ENCODE peak calls at places on chromosomes 6 and 20, in seven cellular contexts. J is NCI-H2081; D is H54; P is NT2/D1; Z is activated CD8-positive, alpha-beta memory T cell treated with anti-CD3 and anti-CD28 coated beads for 4 hours; H is A549; T is G401. R is an unnamed sample.
A peak's percentile ranks its signal among the peaks of the same experiment; 100 is the strongest.

GRCh38 chr6:36599791-36600209 is 5.6 kb downstream of the SRSF3 start:
- DNase-seq in J (peak; percentile 48), D (no peak), P (no peak), Z (peak; percentile 34), H (no peak), T (peak; percentile 49), R (no peak)

GRCh38 chr20:37351689-37352610 is 6.0 kb downstream of the SRC start:
- DNase-seq in J (no peak), D (no peak), P (no peak), Z (no peak), H (no peak), T (no peak), R (no peak)

GRCh38 chr6:43990627-43991619 is 136.3 kb downstream of the MRPL14 start:
- DNase-seq in J (no peak), D (peak; percentile 52), P (no peak), Z (no peak), H (no peak), T (no peak), R (no peak)

GRCh38 chr20:46317685-46318177 is 9.4 kb upstream of the CDH22 start:
- DNase-seq in J (peak; percentile 30), D (no peak), P (no peak), Z (no peak), H (no peak), T (peak; percentile 73), R (no peak)

GRCh38 chr6:20559924-20560551 is 25.8 kb downstream of the CDKAL1 start:
- DNase-seq in J (no peak), D (no peak), P (no peak), Z (no peak), H (no peak), T (peak; percentile 37), R (no peak)

GRCh38 chr20:22465622-22466446 is 118.5 kb downstream of the FOXA2 start:
- DNase-seq in J (no peak), D (no peak), P (no peak), Z (no peak), H (no peak), T (no peak), R (no peak)

GRCh38 chr6:133428299-133428698 is 187.1 kb downstream of the EYA4 start:
- DNase-seq in J (no peak), D (no peak), P (no peak), Z (no peak), H (no peak), T (no peak), R (no peak)

GRCh38 chr20:23077277-23077676 is 8.8 kb downstream of the CD93 start:
- DNase-seq in J (no peak), D (no peak), P (no peak), Z (no peak), H (no peak), T (no peak), R (no peak)

GRCh38 chr6:15389759-15390723 is 144.2 kb downstream of the JARID2 start:
- DNase-seq in J (no peak), D (peak; percentile 38), P (peak; percentile 9), Z (no peak), H (peak; percentile 25), T (peak; percentile 54), R (peak; percentile 17)

GRCh38 chr6:155341130-155341828 is 27.0 kb upstream of the TFB1M start:
- DNase-seq in J (no peak), D (no peak), P (no peak), Z (no peak), H (no peak), T (no peak), R (no peak)

GRCh38 chr6:42163941-42164340 is 9.2 kb upstream of the GUCA1A start:
- DNase-seq in J (no peak), D (no peak), P (no peak), Z (no peak), H (no peak), T (no peak), R (no peak)

GRCh38 chr20:55456316-55456940 is 548.9 kb downstream of the CBLN4 start:
- DNase-seq in J (no peak), D (no peak), P (no peak), Z (no peak), H (no peak), T (no peak), R (no peak)

GRCh38 chr6:30213999-30214982 is 1.1 kb upstream of the TRIM26 start:
- DNase-seq in J (peak; percentile 54), D (peak; percentile 85), P (no peak), Z (peak; percentile 41), H (peak; percentile 49), T (peak; percentile 81), R (peak; percentile 36)

GRCh38 chr6:141426400-141426980 is 706.2 kb upstream of the GJE1 start:
- DNase-seq in J (no peak), D (no peak), P (no peak), Z (no peak), H (no peak), T (no peak), R (no peak)

GRCh38 chr6:32152414-32153251 is 894 bp upstream of the PRRT1 start:
- DNase-seq in J (no peak), D (no peak), P (no peak), Z (no peak), H (no peak), T (peak; percentile 75), R (no peak)

GRCh38 chr20:47776639-47777038 is 8.6 kb downstream of the SULF2 start:
- DNase-seq in J (no peak), D (no peak), P (no peak), Z (no peak), H (no peak), T (no peak), R (no peak)

GRCh38 chr6:1009041-1009440 is 302.9 kb upstream of the FOXQ1 start:
- DNase-seq in J (no peak), D (no peak), P (no peak), Z (no peak), H (no peak), T (no peak), R (no peak)

GRCh38 chr6:178119-178518 is 114.2 kb upstream of the DUSP22 start:
- DNase-seq in J (no peak), D (no peak), P (no peak), Z (no peak), H (no peak), T (no peak), R (no peak)

GRCh38 chr6:150369408-150369807 is 596 bp downstream of the IYD start:
- DNase-seq in J (no peak), D (no peak), P (no peak), Z (no peak), H (no peak), T (no peak), R (no peak)

GRCh38 chr20:51581571-51581970 is 39.1 kb upstream of the NFATC2 start:
- DNase-seq in J (no peak), D (no peak), P (no peak), Z (no peak), H (no peak), T (no peak), R (no peak)

GRCh38 chr20:63830821-63831593 is at the start of gene ZBTB46:
- DNase-seq in J (no peak), D (peak; percentile 74), P (no peak), Z (no peak), H (peak; percentile 75), T (no peak), R (no peak)

GRCh38 chr6:113634352-113635163 is 222.6 kb upstream of the MARCKS start:
- DNase-seq in J (no peak), D (no peak), P (no peak), Z (no peak), H (no peak), T (no peak), R (no peak)

GRCh38 chr6:46312657-46313056 is 141.9 kb upstream of the ENPP5 start:
- DNase-seq in J (no peak), D (no peak), P (no peak), Z (no peak), H (no peak), T (no peak), R (no peak)